ENCODE peak calls at places on chromosomes 16 and 17, in six cellular contexts. One of them, this sample, is unnamed.
A peak's percentile ranks its signal among the peaks of the same experiment; 100 is the strongest.

GRCh38 chr17:41989702-41990419 is 23.3 kb downstream of the CNP start:
- DNase-seq in SK-N-SH: no peak
- DNase-seq in PC-3: peak; percentile 43
- DNase-seq in endodermal cell: no peak
- DNase-seq in fibroblast of lung: no peak
- DNase-seq in right lobe of liver: no peak
- DNase-seq in this sample: no peak

GRCh38 chr17:32772453-32773025 is 104.4 kb downstream of the MYO1D start:
- DNase-seq in fibroblast of lung: no peak
- DNase-seq in PC-3: no peak
- DNase-seq in SK-N-SH: no peak
- DNase-seq in endodermal cell: no peak
- DNase-seq in right lobe of liver: no peak
- DNase-seq in this sample: no peak

GRCh38 chr16:53083123-53083522 is 28.3 kb downstream of the CHD9 start:
- DNase-seq in endodermal cell: no peak
- DNase-seq in fibroblast of lung: no peak
- DNase-seq in right lobe of liver: no peak
- DNase-seq in PC-3: no peak
- DNase-seq in SK-N-SH: no peak
- DNase-seq in this sample: no peak

GRCh38 chr17:29590979-29591736 is 1.7 kb upstream of the GIT1 start:
- DNase-seq in endodermal cell: no peak
- DNase-seq in PC-3: no peak
- DNase-seq in SK-N-SH: peak; percentile 83
- DNase-seq in right lobe of liver: no peak
- DNase-seq in fibroblast of lung: peak; percentile 63
- DNase-seq in this sample: peak; percentile 65

GRCh38 chr17:81574643-81574956 is 22.4 kb upstream of the FAAP100 start:
- DNase-seq in SK-N-SH: no peak
- DNase-seq in right lobe of liver: no peak
- DNase-seq in endodermal cell: no peak
- DNase-seq in PC-3: no peak
- DNase-seq in fibroblast of lung: no peak
- DNase-seq in this sample: no peak

GRCh38 chr16:87317766-87318121 is 552 bp upstream of the C16orf95 start:
- DNase-seq in PC-3: peak; percentile 31
- DNase-seq in right lobe of liver: peak; percentile 65
- DNase-seq in endodermal cell: no peak
- DNase-seq in SK-N-SH: peak; percentile 75
- DNase-seq in fibroblast of lung: peak; percentile 75
- DNase-seq in this sample: peak; percentile 70

GRCh38 chr17:42673885-42674754 is 2.7 kb downstream of the PLEKHH3 start:
- DNase-seq in right lobe of liver: no peak
- DNase-seq in PC-3: no peak
- DNase-seq in endodermal cell: peak; percentile 93
- DNase-seq in SK-N-SH: peak; percentile 81
- DNase-seq in fibroblast of lung: peak; percentile 82
- DNase-seq in this sample: no peak

GRCh38 chr16:81143921-81144471 is 47.8 kb upstream of the GCSH start:
- DNase-seq in endodermal cell: no peak
- DNase-seq in SK-N-SH: no peak
- DNase-seq in PC-3: no peak
- DNase-seq in right lobe of liver: no peak
- DNase-seq in fibroblast of lung: no peak
- DNase-seq in this sample: no peak

GRCh38 chr17:59845595-59846390 is 47.0 kb downstream of the TUBD1 start:
- DNase-seq in SK-N-SH: no peak
- DNase-seq in fibroblast of lung: peak; percentile 93
- DNase-seq in PC-3: peak; percentile 99
- DNase-seq in right lobe of liver: peak; percentile 73
- DNase-seq in endodermal cell: peak; percentile 70
- DNase-seq in this sample: peak; percentile 45

GRCh38 chr17:14302421-14303099 is 1.7 kb downstream of the HS3ST3B1 start:
- DNase-seq in SK-N-SH: peak; percentile 92
- DNase-seq in endodermal cell: peak; percentile 96
- DNase-seq in PC-3: peak; percentile 89
- DNase-seq in right lobe of liver: peak; percentile 91
- DNase-seq in fibroblast of lung: peak; percentile 86
- DNase-seq in this sample: peak; percentile 84

GRCh38 chr16:9996191-9996590 is 186.0 kb downstream of the GRIN2A start:
- DNase-seq in PC-3: no peak
- DNase-seq in fibroblast of lung: no peak
- DNase-seq in endodermal cell: no peak
- DNase-seq in SK-N-SH: no peak
- DNase-seq in right lobe of liver: no peak
- DNase-seq in this sample: no peak

GRCh38 chr17:70796757-70797156 is 627.4 kb downstream of the KCNJ2 start:
- DNase-seq in endodermal cell: no peak
- DNase-seq in fibroblast of lung: peak; percentile 5
- DNase-seq in PC-3: peak; percentile 7
- DNase-seq in SK-N-SH: no peak
- DNase-seq in right lobe of liver: no peak
- DNase-seq in this sample: no peak

GRCh38 chr16:25988089-25988488 is 296.3 kb downstream of the HS3ST4 start:
- DNase-seq in PC-3: no peak
- DNase-seq in endodermal cell: peak; percentile 69
- DNase-seq in SK-N-SH: no peak
- DNase-seq in right lobe of liver: no peak
- DNase-seq in fibroblast of lung: no peak
- DNase-seq in this sample: no peak

GRCh38 chr17:15744885-15745284 is 12.8 kb downstream of the TBC1D26 start:
- DNase-seq in SK-N-SH: peak; percentile 51
- DNase-seq in fibroblast of lung: no peak
- DNase-seq in PC-3: no peak
- DNase-seq in endodermal cell: peak; percentile 57
- DNase-seq in right lobe of liver: peak; percentile 28
- DNase-seq in this sample: no peak

GRCh38 chr17:61161615-61162134 is 238.0 kb upstream of the TBX2 start:
- DNase-seq in fibroblast of lung: no peak
- DNase-seq in SK-N-SH: peak; percentile 71
- DNase-seq in endodermal cell: no peak
- DNase-seq in right lobe of liver: no peak
- DNase-seq in PC-3: no peak
- DNase-seq in this sample: no peak

GRCh38 chr17:30819941-30820705 is 4.4 kb downstream of the CRLF3 start:
- DNase-seq in right lobe of liver: no peak
- DNase-seq in SK-N-SH: no peak
- DNase-seq in PC-3: no peak
- DNase-seq in endodermal cell: no peak
- DNase-seq in fibroblast of lung: no peak
- DNase-seq in this sample: no peak

GRCh38 chr16:4200000-4200780 is 41.7 kb downstream of the SRL start:
- DNase-seq in PC-3: peak; percentile 69
- DNase-seq in fibroblast of lung: peak; percentile 64
- DNase-seq in endodermal cell: peak; percentile 88
- DNase-seq in SK-N-SH: peak; percentile 86
- DNase-seq in right lobe of liver: peak; percentile 74
- DNase-seq in this sample: peak; percentile 83

GRCh38 chr17:4072487-4073157 is 70.2 kb downstream of the ZZEF1 start:
- DNase-seq in SK-N-SH: no peak
- DNase-seq in right lobe of liver: no peak
- DNase-seq in endodermal cell: no peak
- DNase-seq in PC-3: peak; percentile 73
- DNase-seq in fibroblast of lung: peak; percentile 63
- DNase-seq in this sample: no peak

GRCh38 chr16:1580956-1581355 is 30.9 kb downstream of the IFT140 start:
- DNase-seq in PC-3: peak; percentile 16
- DNase-seq in right lobe of liver: no peak
- DNase-seq in fibroblast of lung: no peak
- DNase-seq in SK-N-SH: no peak
- DNase-seq in endodermal cell: no peak
- DNase-seq in this sample: no peak

GRCh38 chr16:50257876-50258275 is 8.5 kb upstream of the ADCY7 start:
- DNase-seq in PC-3: no peak
- DNase-seq in fibroblast of lung: no peak
- DNase-seq in right lobe of liver: no peak
- DNase-seq in endodermal cell: peak; percentile 17
- DNase-seq in SK-N-SH: no peak
- DNase-seq in this sample: no peak

GRCh38 chr17:69884361-69884760 is 190.7 kb upstream of the KCNJ16 start:
- DNase-seq in endodermal cell: no peak
- DNase-seq in PC-3: no peak
- DNase-seq in fibroblast of lung: no peak
- DNase-seq in SK-N-SH: no peak
- DNase-seq in right lobe of liver: no peak
- DNase-seq in this sample: no peak

GRCh38 chr16:85126383-85126730 is 14.1 kb upstream of the CIBAR2 start:
- DNase-seq in endodermal cell: no peak
- DNase-seq in fibroblast of lung: no peak
- DNase-seq in PC-3: no peak
- DNase-seq in SK-N-SH: no peak
- DNase-seq in right lobe of liver: no peak
- DNase-seq in this sample: no peak
- H3K4me3 ChIP-seq in endodermal cell: no peak overlapping the region
- H3K4me3 ChIP-seq in fibroblast of lung: no peak overlapping the region
- H3K4me3 ChIP-seq in PC-3: no peak overlapping the region
- H3K4me3 ChIP-seq in SK-N-SH: no peak overlapping the region
- H3K4me3 ChIP-seq in right lobe of liver: no peak overlapping the region
- H3K4me3 ChIP-seq in this sample: no peak overlapping the region

GRCh38 chr16:28167221-28167620 is 44.5 kb downstream of the XPO6 start:
- DNase-seq in right lobe of liver: no peak
- DNase-seq in fibroblast of lung: no peak
- DNase-seq in SK-N-SH: no peak
- DNase-seq in endodermal cell: no peak
- DNase-seq in PC-3: no peak
- DNase-seq in this sample: no peak
- H3K4me1 ChIP-seq in right lobe of liver: no peaks in the 10 kb centered on the region
- H3K4me1 ChIP-seq in fibroblast of lung: peaks cover 2% of the 10 kb centered on the region
- H3K4me1 ChIP-seq in SK-N-SH: peaks cover 7% of the 10 kb centered on the region
- H3K4me1 ChIP-seq in endodermal cell: no peaks in the 10 kb centered on the region
- H3K4me1 ChIP-seq in PC-3: peaks cover 27% of the 10 kb centered on the region
- H3K4me1 ChIP-seq in this sample: peaks cover 14% of the 10 kb centered on the region

DNA sequence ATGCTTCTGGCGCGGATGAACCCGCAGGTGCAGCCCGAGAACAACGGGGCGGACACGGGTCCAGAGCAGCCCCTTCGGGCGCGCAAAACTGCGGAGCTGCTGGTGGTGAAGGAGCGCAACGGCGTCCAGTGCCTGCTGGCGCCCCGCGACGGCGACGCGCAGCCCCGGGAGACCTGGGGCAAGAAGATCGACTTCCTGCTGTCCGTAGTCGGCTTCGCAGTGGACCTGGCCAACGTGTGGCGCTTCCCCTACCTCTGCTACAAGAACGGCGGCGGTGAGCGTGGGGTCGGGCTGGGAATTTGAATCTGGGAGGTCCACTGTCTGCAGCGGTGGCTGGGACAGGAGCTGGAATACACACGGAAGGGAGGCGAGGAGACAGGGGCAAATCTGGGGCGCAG is 906 bp downstream of the SLC6A2 start:
- DNase-seq in endodermal cell: no peak
- DNase-seq in SK-N-SH: no peak
- DNase-seq in right lobe of liver: no peak
- DNase-seq in PC-3: no peak
- DNase-seq in fibroblast of lung: no peak
- DNase-seq in this sample: no peak
- H3K4me3 ChIP-seq in endodermal cell: peak overlapping the region; percentile 77
- H3K4me3 ChIP-seq in SK-N-SH: peak overlapping the region; percentile 59
- H3K4me3 ChIP-seq in right lobe of liver: no peak overlapping the region
- H3K4me3 ChIP-seq in PC-3: no peak overlapping the region
- H3K4me3 ChIP-seq in fibroblast of lung: no peak overlapping the region
- H3K4me3 ChIP-seq in this sample: no peak overlapping the region

GRCh38 chr17:77315551-77316190 is 174.9 kb downstream of the SEC14L1 start:
- DNase-seq in endodermal cell: peak; percentile 67
- DNase-seq in PC-3: peak; percentile 35
- DNase-seq in right lobe of liver: peak; percentile 64
- DNase-seq in fibroblast of lung: no peak
- DNase-seq in SK-N-SH: peak; percentile 87
- DNase-seq in this sample: peak; percentile 46

GRCh38 chr17:77314601-77315000 is 173.8 kb downstream of the SEC14L1 start:
- DNase-seq in fibroblast of lung: no peak
- DNase-seq in SK-N-SH: peak; percentile 32
- DNase-seq in right lobe of liver: peak; percentile 48
- DNase-seq in endodermal cell: peak; percentile 49
- DNase-seq in PC-3: no peak
- DNase-seq in this sample: peak; percentile 47

GRCh38 chr17:77316191-77316641 is 175.4 kb downstream of the SEC14L1 start:
- DNase-seq in right lobe of liver: peak; percentile 89
- DNase-seq in SK-N-SH: peak; percentile 59
- DNase-seq in fibroblast of lung: peak; percentile 76
- DNase-seq in PC-3: no peak
- DNase-seq in endodermal cell: peak; percentile 91
- DNase-seq in this sample: peak; percentile 94

GRCh38 chr17:77313831-77314230 is 173.1 kb downstream of the SEC14L1 start:
- DNase-seq in endodermal cell: peak; percentile 39
- DNase-seq in SK-N-SH: no peak
- DNase-seq in fibroblast of lung: no peak
- DNase-seq in right lobe of liver: peak; percentile 12
- DNase-seq in PC-3: no peak
- DNase-seq in this sample: peak; percentile 14

GRCh38 chr17:77315010-77315409 is 174.2 kb downstream of the SEC14L1 start:
- DNase-seq in PC-3: no peak
- DNase-seq in SK-N-SH: no peak
- DNase-seq in right lobe of liver: peak; percentile 13
- DNase-seq in endodermal cell: no peak
- DNase-seq in fibroblast of lung: no peak
- DNase-seq in this sample: peak; percentile 31
- H3K4me1 ChIP-seq in PC-3: peaks cover 31% of the 10 kb centered on the region
- H3K4me1 ChIP-seq in SK-N-SH: peaks cover 41% of the 10 kb centered on the region
- H3K4me1 ChIP-seq in right lobe of liver: peaks cover 55% of the 10 kb centered on the region
- H3K4me1 ChIP-seq in endodermal cell: no peaks in the 10 kb centered on the region
- H3K4me1 ChIP-seq in fibroblast of lung: peaks cover 21% of the 10 kb centered on the region
- H3K4me1 ChIP-seq in this sample: peaks cover 44% of the 10 kb centered on the region

DNA sequence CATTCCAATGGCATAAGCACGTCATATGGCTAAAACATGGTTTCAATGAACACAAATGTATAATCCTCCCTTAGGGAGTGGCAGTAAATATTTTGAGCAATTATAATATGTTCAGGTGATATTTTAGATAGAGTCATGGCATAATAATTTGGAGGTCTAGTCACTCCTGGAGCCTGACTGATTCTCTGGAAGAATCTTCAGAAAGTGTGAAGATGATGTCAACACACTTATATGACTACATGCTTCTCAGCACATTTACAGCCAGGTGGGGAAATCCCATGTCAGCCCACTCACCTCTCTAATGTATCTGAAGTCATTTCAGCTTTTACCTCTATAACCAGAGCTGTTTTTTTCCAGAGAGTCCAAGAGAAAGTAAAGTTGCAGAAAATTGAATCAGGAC is 474.8 kb downstream of the SHISA9 start:
- DNase-seq in SK-N-SH: no peak
- DNase-seq in fibroblast of lung: no peak
- DNase-seq in PC-3: no peak
- DNase-seq in endodermal cell: no peak
- DNase-seq in right lobe of liver: no peak
- DNase-seq in this sample: no peak
- H3K4me3 ChIP-seq in SK-N-SH: no peak overlapping the region
- H3K4me3 ChIP-seq in fibroblast of lung: no peak overlapping the region
- H3K4me3 ChIP-seq in PC-3: no peak overlapping the region
- H3K4me3 ChIP-seq in endodermal cell: no peak overlapping the region
- H3K4me3 ChIP-seq in right lobe of liver: no peak overlapping the region
- H3K4me3 ChIP-seq in this sample: no peak overlapping the region